ENCODE peak calls at places on chromosome 3, in six cellular contexts. O is H1; R is CD8-positive, alpha-beta memory T cell; C is foreskin fibroblast; Z is HT1080; U is endothelial cell of umbilical vein. Q is an unnamed sample.

GRCh38 chr3:67804089-67804488 is 149.7 kb upstream of the SUCLG2 start:
- DNase-seq in O (no peak), R (no peak), C (peak; percentile 62), Z (no peak), U (no peak), Q (no peak)

GRCh38 chr3:58013973-58014649 is 5.9 kb downstream of the FLNB start:
- DNase-seq in O (no peak), R (no peak), C (peak; percentile 95), Z (no peak), U (peak; percentile 58), Q (peak; percentile 93)

GRCh38 chr3:144470646-144471045 is 499.0 kb downstream of the DIPK2A start:
- DNase-seq in O (no peak), R (no peak), C (no peak), Z (no peak), U (no peak), Q (no peak)

GRCh38 chr3:138747229-138747628 is 87.5 kb downstream of the PIK3CB start:
- DNase-seq in O (no peak), R (no peak), C (no peak), Z (no peak), U (no peak), Q (no peak)

GRCh38 chr3:172323894-172324590 is 124.2 kb downstream of the GHSR start:
- DNase-seq in O (no peak), R (no peak), C (no peak), Z (no peak), U (no peak), Q (peak; percentile 96)

GRCh38 chr3:110743202-110743601 is 328.4 kb upstream of the NECTIN3 start:
- DNase-seq in O (no peak), R (no peak), C (no peak), Z (no peak), U (no peak), Q (no peak)

GRCh38 chr3:196284396-196284795 is 3.1 kb downstream of the PCYT1A start:
- DNase-seq in O (no peak), R (no peak), C (no peak), Z (no peak), U (no peak), Q (peak; percentile 11)

GRCh38 chr3:169966951-169967915 is 626 bp downstream of the SEC62 start:
- DNase-seq in O (no peak), R (peak; percentile 8), C (peak; percentile 39), Z (peak; percentile 57), U (peak; percentile 62), Q (peak; percentile 71)

GRCh38 chr3:195195321-195196209 is 75.4 kb downstream of the XXYLT1 start:
- DNase-seq in O (no peak), R (no peak), C (no peak), Z (peak; percentile 25), U (peak; percentile 57), Q (no peak)

GRCh38 chr3:72265661-72266370 is 480.9 kb upstream of the PROK2 start:
- DNase-seq in O (no peak), R (no peak), C (no peak), Z (no peak), U (no peak), Q (no peak)

GRCh38 chr3:69391554-69391953 is 5.7 kb upstream of the FRMD4B start:
- DNase-seq in O (no peak), R (no peak), C (no peak), Z (no peak), U (no peak), Q (no peak)

GRCh38 chr3:106610362-106610997 is 741.7 kb upstream of the CBLB start:
- DNase-seq in O (no peak), R (no peak), C (peak; percentile 15), Z (peak; percentile 37), U (peak; percentile 65), Q (no peak)

GRCh38 chr3:175212896-175213295 is 353.8 kb downstream of the NAALADL2 start:
- DNase-seq in O (no peak), R (no peak), C (peak; percentile 49), Z (no peak), U (no peak), Q (no peak)

GRCh38 chr3:45608885-45609284 is 14.3 kb downstream of the LIMD1 start:
- DNase-seq in O (no peak), R (no peak), C (no peak), Z (peak; percentile 25), U (no peak), Q (peak; percentile 42)

GRCh38 chr3:43455233-43455632 is 166.6 kb downstream of the ANO10 start:
- DNase-seq in O (no peak), R (no peak), C (peak; percentile 72), Z (peak; percentile 88), U (peak; percentile 35), Q (peak; percentile 5)

GRCh38 chr3:149575213-149575961 is 82.4 kb downstream of the WWTR1 start:
- DNase-seq in O (no peak), R (no peak), C (peak; percentile 96), Z (peak; percentile 100), U (peak; percentile 76), Q (peak; percentile 94)

GRCh38 chr3:183653209-183654064 is 18.0 kb downstream of the KLHL24 start:
- DNase-seq in O (peak; percentile 53), R (no peak), C (no peak), Z (peak; percentile 48), U (peak; percentile 33), Q (no peak)

GRCh38 chr3:57128863-57129602 is 36.1 kb downstream of the IL17RD start:
- DNase-seq in O (no peak), R (no peak), C (peak; percentile 23), Z (no peak), U (no peak), Q (no peak)

GRCh38 chr3:68249265-68249664 is 594.9 kb upstream of the SUCLG2 start:
- DNase-seq in O (no peak), R (no peak), C (no peak), Z (no peak), U (no peak), Q (no peak)

GRCh38 chr3:179146911-179147570 is 1.1 kb upstream of the PIK3CA start:
- DNase-seq in O (no peak), R (peak; percentile 1), C (peak; percentile 52), Z (peak; percentile 85), U (peak; percentile 91), Q (peak; percentile 73)

GRCh38 chr3:48548165-48548564 is 8.4 kb downstream of the PFKFB4 start:
- DNase-seq in O (no peak), R (no peak), C (no peak), Z (no peak), U (no peak), Q (no peak)

GRCh38 chr3:188914556-188914955 is 257.2 kb upstream of the TPRG1 start:
- DNase-seq in O (no peak), R (no peak), C (peak; percentile 56), Z (peak; percentile 74), U (peak; percentile 63), Q (no peak)